ENCODE peak calls at places on chromosomes 4 and X, in six cellular contexts. I, P, V, T, D and M are unnamed samples.
A peak's percentile ranks its signal among the peaks of the same experiment; 100 is the strongest.

GRCh38 chr4:118076958-118077766 is 42.9 kb downstream of the NDST3 start:
- DNase-seq in I (peak; percentile 42), P (peak; percentile 34), V (peak; percentile 44), T (peak; percentile 2), D (peak; percentile 67), M (peak; percentile 50)

GRCh38 chrX:80285131-80285773 is 135.0 kb upstream of the TENT5D start:
- DNase-seq in I (peak; percentile 43), P (peak; percentile 1), V (no peak), T (no peak), D (peak; percentile 44), M (peak; percentile 1)

GRCh38 chrX:31353095-31353494 is 281.3 kb upstream of the FTHL17 start:
- DNase-seq in I (no peak), P (peak; percentile 62), V (peak; percentile 17), T (peak; percentile 68), D (no peak), M (peak; percentile 81)

GRCh38 chr4:40375620-40376019 is 40.5 kb downstream of the CHRNA9 start:
- DNase-seq in I (no peak), P (no peak), V (no peak), T (no peak), D (no peak), M (no peak)

GRCh38 chr4:108240356-108240755 is 71.6 kb upstream of the LEF1 start:
- DNase-seq in I (no peak), P (peak; percentile 5), V (peak; percentile 15), T (peak; percentile 86), D (no peak), M (peak; percentile 24)

GRCh38 chr4:72295966-72296557 is 264.3 kb downstream of the NPFFR2 start:
- DNase-seq in I (peak; percentile 51), P (peak; percentile 57), V (peak; percentile 74), T (peak; percentile 39), D (no peak), M (peak; percentile 90)

GRCh38 chr4:7029921-7030320 is 13.3 kb upstream of the TADA2B start:
- DNase-seq in I (no peak), P (no peak), V (no peak), T (no peak), D (no peak), M (no peak)

GRCh38 chrX:1322393-1322792 is 14.2 kb upstream of the IL3RA start:
- DNase-seq in I (no peak), P (no peak), V (no peak), T (no peak), D (no peak), M (no peak)

GRCh38 chrX:103464071-103464773 is 55.1 kb downstream of the RAB40A start:
- DNase-seq in I (peak; percentile 36), P (peak; percentile 47), V (peak; percentile 66), T (peak; percentile 30), D (no peak), M (peak; percentile 64)

GRCh38 chrX:48597353-48598264 is at the start of gene WDR13:
- DNase-seq in I (peak; percentile 91), P (peak; percentile 93), V (peak; percentile 97), T (peak; percentile 90), D (peak; percentile 89), M (peak; percentile 93)

GRCh38 chrX:118507766-118508165 is 12.2 kb downstream of the DOCK11 start:
- DNase-seq in I (no peak), P (no peak), V (no peak), T (no peak), D (no peak), M (peak; percentile 34)

GRCh38 chrX:47802589-47802988 is 34.1 kb upstream of the ZNF81 start:
- DNase-seq in I (no peak), P (peak; percentile 8), V (peak; percentile 9), T (no peak), D (no peak), M (peak; percentile 4)

GRCh38 chrX:10190367-10190766 is 33.6 kb downstream of the CLCN4 start:
- DNase-seq in I (peak; percentile 50), P (peak; percentile 83), V (peak; percentile 84), T (peak; percentile 60), D (no peak), M (peak; percentile 85)

GRCh38 chr4:137705171-137705783 is 173.0 kb upstream of the PCDH18 start:
- DNase-seq in I (no peak), P (peak; percentile 97), V (peak; percentile 98), T (peak; percentile 81), D (no peak), M (peak; percentile 94)

GRCh38 chr4:157045507-157046127 is 30.3 kb upstream of the GLRB start:
- DNase-seq in I (peak; percentile 52), P (peak; percentile 80), V (peak; percentile 84), T (peak; percentile 63), D (no peak), M (peak; percentile 84)

GRCh38 chr4:120018786-120019185 is 47.9 kb downstream of the MAD2L1 start:
- DNase-seq in I (no peak), P (peak; percentile 57), V (no peak), T (peak; percentile 14), D (no peak), M (no peak)

GRCh38 chr4:59540311-59540710 is 1659.8 kb upstream of the ADGRL3 start:
- DNase-seq in I (no peak), P (no peak), V (no peak), T (no peak), D (no peak), M (no peak)

GRCh38 chrX:108001218-108001814 is 19.1 kb upstream of the TEX13B start:
- DNase-seq in I (peak; percentile 64), P (peak; percentile 36), V (peak; percentile 58), T (peak; percentile 4), D (no peak), M (peak; percentile 57)

GRCh38 chrX:30313322-30313721 is 4.1 kb upstream of the NR0B1 start:
- DNase-seq in I (no peak), P (no peak), V (no peak), T (no peak), D (no peak), M (no peak)

GRCh38 chr4:187416236-187416635 is 579.3 kb upstream of the ZFP42 start:
- DNase-seq in I (no peak), P (no peak), V (peak; percentile 43), T (no peak), D (no peak), M (peak; percentile 32)

GRCh38 chrX:52420824-52421443 is 52.1 kb downstream of the XAGE2 start:
- DNase-seq in I (no peak), P (peak; percentile 55), V (peak; percentile 81), T (no peak), D (no peak), M (peak; percentile 83)

GRCh38 chrX:3066555-3066954 is 25.3 kb downstream of the ARSF start:
- DNase-seq in I (no peak), P (peak; percentile 3), V (no peak), T (peak; percentile 12), D (no peak), M (no peak)

GRCh38 chr4:133581971-133582619 is 433.0 kb downstream of the PCDH10 start:
- DNase-seq in I (no peak), P (no peak), V (peak; percentile 34), T (peak; percentile 76), D (no peak), M (peak; percentile 47)

GRCh38 chr4:15659768-15660394 is 4.7 kb upstream of the FBXL5 start:
- DNase-seq in I (no peak), P (peak; percentile 56), V (peak; percentile 69), T (peak; percentile 23), D (no peak), M (peak; percentile 84)

GRCh38 chr4:138034871-138035270 is 207.3 kb downstream of the SLC7A11 start:
- DNase-seq in I (no peak), P (peak; percentile 87), V (peak; percentile 48), T (peak; percentile 55), D (no peak), M (peak; percentile 77)

GRCh38 chr4:52748432-52748831 is 2.8 kb downstream of the ERVMER34-1 start:
- DNase-seq in I (peak; percentile 96), P (no peak), V (no peak), T (no peak), D (no peak), M (no peak)

GRCh38 chr4:52751349-52751911 is at the start of gene ERVMER34-1:
- DNase-seq in I (no peak), P (no peak), V (peak; percentile 14), T (peak; percentile 8), D (peak; percentile 88), M (no peak)

GRCh38 chr4:52750213-52750612 is 1.0 kb downstream of the ERVMER34-1 start:
- DNase-seq in I (no peak), P (no peak), V (no peak), T (no peak), D (no peak), M (no peak)

GRCh38 chr4:52752921-52753320 is 1.7 kb upstream of the ERVMER34-1 start:
- DNase-seq in I (no peak), P (no peak), V (no peak), T (no peak), D (no peak), M (no peak)

GRCh38 chr4:52750819-52751348 is 341 bp downstream of the ERVMER34-1 start:
- DNase-seq in I (no peak), P (no peak), V (peak; percentile 8), T (no peak), D (peak; percentile 77), M (peak; percentile 55)
- H3K4me3 ChIP-seq in I (no peak overlapping the region), P (peak overlapping the region; percentile 48), V (peak overlapping the region; percentile 44), T (peak overlapping the region; percentile 41), D (peak overlapping the region; percentile 63), M (peak overlapping the region; percentile 74)

GRCh38 chrX:25144043-25144940 is 128.5 kb upstream of the ARX start:
- DNase-seq in I (peak; percentile 13), P (peak; percentile 64), V (peak; percentile 66), T (peak; percentile 14), D (peak; percentile 60), M (peak; percentile 84)
- H3K9ac ChIP-seq in I (no peak overlapping the region), P (no peak overlapping the region), V (no peak overlapping the region), T (no peak overlapping the region), D (no peak overlapping the region), M (no peak overlapping the region)

GRCh38 chr4:3111461-3111860 is 37.0 kb downstream of the HTT start:
- DNase-seq in I (no peak), P (peak; percentile 82), V (peak; percentile 38), T (peak; percentile 42), D (no peak), M (peak; percentile 35)
- H3K4me3 ChIP-seq in I (no peak overlapping the region), P (no peak overlapping the region), V (no peak overlapping the region), T (no peak overlapping the region), D (no peak overlapping the region), M (no peak overlapping the region)

GRCh38 chr4:75722417-75722816 is 2.0 kb upstream of the USO1 start:
- DNase-seq in I (no peak), P (no peak), V (no peak), T (no peak), D (no peak), M (no peak)
- H3K9ac ChIP-seq in I (no peak overlapping the region), P (no peak overlapping the region), V (no peak overlapping the region), T (no peak overlapping the region), D (no peak overlapping the region), M (no peak overlapping the region)